ENCODE peak calls at places on chromosomes 1 and 21, in six cellular contexts. One of them, this sample, is unnamed.

GRCh38 chr1:24567792-24568388 is 12.0 kb downstream of the NCMAP start:
- DNase-seq in stimulated activated CD8-positive, alpha-beta memory T cell treated with anti-CD3 and anti-CD28 coated beads, Interleukin-2, amount 100 ng/mL, for 48 hours: no peak
- DNase-seq in endothelial cell: no peak
- DNase-seq in AML-193: no peak
- DNase-seq in upper lobe of right lung: peak
- DNase-seq in body of pancreas: peak
- DNase-seq in this sample: no peak

GRCh38 chr1:92567211-92567868 is 80.6 kb upstream of the GFI1 start:
- DNase-seq in stimulated activated CD8-positive, alpha-beta memory T cell treated with anti-CD3 and anti-CD28 coated beads, Interleukin-2, amount 100 ng/mL, for 48 hours: no peak
- DNase-seq in endothelial cell: no peak
- DNase-seq in upper lobe of right lung: no peak
- DNase-seq in body of pancreas: no peak
- DNase-seq in AML-193: peak
- DNase-seq in this sample: no peak

GRCh38 chr1:47927165-47927564 is 70.0 kb downstream of the TRABD2B start:
- DNase-seq in upper lobe of right lung: no peak
- DNase-seq in endothelial cell: no peak
- DNase-seq in stimulated activated CD8-positive, alpha-beta memory T cell treated with anti-CD3 and anti-CD28 coated beads, Interleukin-2, amount 100 ng/mL, for 48 hours: no peak
- DNase-seq in body of pancreas: no peak
- DNase-seq in AML-193: no peak
- DNase-seq in this sample: no peak

GRCh38 chr21:35511298-35512162 is 462.4 kb upstream of the RUNX1 start:
- DNase-seq in body of pancreas: no peak
- DNase-seq in AML-193: no peak
- DNase-seq in stimulated activated CD8-positive, alpha-beta memory T cell treated with anti-CD3 and anti-CD28 coated beads, Interleukin-2, amount 100 ng/mL, for 48 hours: no peak
- DNase-seq in upper lobe of right lung: no peak
- DNase-seq in endothelial cell: no peak
- DNase-seq in this sample: no peak

GRCh38 chr1:1567152-1567830 is 7.4 kb downstream of the SSU72 start:
- DNase-seq in stimulated activated CD8-positive, alpha-beta memory T cell treated with anti-CD3 and anti-CD28 coated beads, Interleukin-2, amount 100 ng/mL, for 48 hours: no peak
- DNase-seq in body of pancreas: no peak
- DNase-seq in endothelial cell: no peak
- DNase-seq in upper lobe of right lung: no peak
- DNase-seq in AML-193: no peak
- DNase-seq in this sample: no peak

GRCh38 chr1:16189921-16190499 is 22.4 kb downstream of the ARHGEF19 start:
- DNase-seq in body of pancreas: no peak
- DNase-seq in endothelial cell: no peak
- DNase-seq in stimulated activated CD8-positive, alpha-beta memory T cell treated with anti-CD3 and anti-CD28 coated beads, Interleukin-2, amount 100 ng/mL, for 48 hours: no peak
- DNase-seq in AML-193: no peak
- DNase-seq in upper lobe of right lung: no peak
- DNase-seq in this sample: no peak

GRCh38 chr1:58047265-58047858 is 499.2 kb downstream of the OMA1 start:
- DNase-seq in upper lobe of right lung: no peak
- DNase-seq in endothelial cell: peak
- DNase-seq in body of pancreas: peak
- DNase-seq in AML-193: peak
- DNase-seq in stimulated activated CD8-positive, alpha-beta memory T cell treated with anti-CD3 and anti-CD28 coated beads, Interleukin-2, amount 100 ng/mL, for 48 hours: peak
- DNase-seq in this sample: no peak

GRCh38 chr1:169928438-169929209 is 34.9 kb upstream of the SCYL3 start:
- DNase-seq in stimulated activated CD8-positive, alpha-beta memory T cell treated with anti-CD3 and anti-CD28 coated beads, Interleukin-2, amount 100 ng/mL, for 48 hours: no peak
- DNase-seq in body of pancreas: no peak
- DNase-seq in endothelial cell: no peak
- DNase-seq in upper lobe of right lung: no peak
- DNase-seq in AML-193: peak
- DNase-seq in this sample: no peak

GRCh38 chr1:66729130-66729922 is 22.9 kb upstream of the DYNLT5 start:
- DNase-seq in stimulated activated CD8-positive, alpha-beta memory T cell treated with anti-CD3 and anti-CD28 coated beads, Interleukin-2, amount 100 ng/mL, for 48 hours: no peak
- DNase-seq in endothelial cell: no peak
- DNase-seq in body of pancreas: no peak
- DNase-seq in AML-193: peak
- DNase-seq in upper lobe of right lung: no peak
- DNase-seq in this sample: no peak

GRCh38 chr1:206890125-206890637 is 7.1 kb upstream of the IL24 start:
- DNase-seq in upper lobe of right lung: no peak
- DNase-seq in AML-193: no peak
- DNase-seq in body of pancreas: no peak
- DNase-seq in endothelial cell: no peak
- DNase-seq in stimulated activated CD8-positive, alpha-beta memory T cell treated with anti-CD3 and anti-CD28 coated beads, Interleukin-2, amount 100 ng/mL, for 48 hours: no peak
- DNase-seq in this sample: no peak